ENCODE peak calls at places on chromosomes 4 and X, in eight cellular contexts. X is sigmoid colon, F is transverse colon, O is suprapubic skin, K is stomach, I is HepG2, V is HCT116, Z is SK-N-MC. N is an unnamed sample. For H3K9me3, the result is how much of the 10 kb centered on the place peaks cover.

GRCh38 chr4:177660223-177660622 is 218.0 kb upstream of the AGA start:
- DNase-seq in X (no peak), F (no peak), O (no peak), K (no peak), I (no peak), V (no peak), Z (peak), N (no peak)

GRCh38 chr4:46648088-46648744 is 258.3 kb upstream of the GABRA2 start:
- DNase-seq in X (no peak), F (peak), O (no peak), K (no peak), I (peak), V (no peak), Z (peak), N (peak)

GRCh38 chrX:84339507-84340364 is 151.7 kb upstream of the RPS6KA6 start:
- DNase-seq in X (no peak), F (no peak), O (no peak), K (no peak), I (peak), V (no peak), Z (peak), N (no peak)

GRCh38 chr4:89800527-89801103 is 36.3 kb downstream of the SNCA start:
- DNase-seq in X (no peak), F (no peak), O (no peak), K (no peak), I (no peak), V (no peak), Z (no peak), N (no peak)

GRCh38 chrX:83260288-83260687 is 247.8 kb upstream of the POU3F4 start:
- DNase-seq in X (no peak), F (no peak), O (no peak), K (no peak), I (no peak), V (no peak), Z (no peak), N (no peak)

GRCh38 chrX:9885150-9885549 is 82.0 kb upstream of the CLDN34 start:
- DNase-seq in X (no peak), F (peak), O (no peak), K (peak), I (peak), V (peak), Z (no peak), N (peak)

GRCh38 chr4:184292465-184292867 is 74.8 kb upstream of the ENPP6 start:
- DNase-seq in X (no peak), F (no peak), O (no peak), K (no peak), I (no peak), V (no peak), Z (no peak), N (no peak)

GRCh38 chrX:130124577-130124976 is 14.3 kb upstream of the ELF4 start:
- DNase-seq in X (no peak), F (no peak), O (no peak), K (no peak), I (no peak), V (no peak), Z (no peak), N (no peak)

GRCh38 chr4:87213425-87213824 is 7.0 kb downstream of the KLHL8 start:
- DNase-seq in X (no peak), F (no peak), O (no peak), K (no peak), I (no peak), V (no peak), Z (peak), N (no peak)

GRCh38 chr4:27027428-27027827 is 166.8 kb downstream of the STIM2 start:
- DNase-seq in X (no peak), F (no peak), O (no peak), K (no peak), I (no peak), V (no peak), Z (no peak), N (no peak)

GRCh38 chrX:109475174-109475891 is 6.6 kb downstream of the GUCY2F start:
- DNase-seq in X (no peak), F (no peak), O (no peak), K (peak), I (peak), V (peak), Z (no peak), N (peak)

GRCh38 chrX:46788902-46789301 is 30.0 kb upstream of the SLC9A7 start:
- DNase-seq in X (no peak), F (no peak), O (no peak), K (no peak), I (no peak), V (no peak), Z (no peak), N (no peak)

GRCh38 chr4:184895012-184895795 is 69.4 kb upstream of the ACSL1 start:
- DNase-seq in X (no peak), F (no peak), O (no peak), K (no peak), I (no peak), V (no peak), Z (no peak), N (no peak)

GRCh38 chr4:41026971-41027370 is 187.4 kb downstream of the APBB2 start:
- DNase-seq in X (no peak), F (no peak), O (no peak), K (no peak), I (no peak), V (no peak), Z (no peak), N (no peak)

GRCh38 chrX:45404206-45404605 is 203.5 kb upstream of the DIPK2B start:
- DNase-seq in X (no peak), F (no peak), O (no peak), K (no peak), I (no peak), V (no peak), Z (no peak), N (no peak)

GRCh38 chrX:45401923-45402322 is 201.2 kb upstream of the DIPK2B start:
- DNase-seq in X (no peak), F (no peak), O (no peak), K (no peak), I (no peak), V (no peak), Z (no peak), N (no peak)

GRCh38 chrX:45400380-45400779 is 199.7 kb upstream of the DIPK2B start:
- DNase-seq in X (no peak), F (no peak), O (no peak), K (no peak), I (no peak), V (no peak), Z (no peak), N (no peak)
- TF ChIP-seq POLR2AphosphoS5 in X (no peak), F (no peak), O (no peak), K (no peak), I (no peak), V (no peak), Z (no peak), N (no peak)

GRCh38 chr4:84501197-84501492 is 2.1 kb upstream of the NKX6-1 start:
- DNase-seq in X (no peak), F (no peak), O (no peak), K (no peak), I (no peak), V (no peak), Z (no peak), N (no peak)
- H3K9me3 ChIP-seq in X (under half), F (under half), O (under half), K (under half), I (under half), V (under half), Z (under half), N (under half)

GRCh38 chr4:113955948-113956347 is 23.5 kb downstream of the ARSJ start:
- DNase-seq in X (no peak), F (no peak), O (no peak), K (no peak), I (no peak), V (no peak), Z (no peak), N (no peak)
- TF ChIP-seq POLR2AphosphoS5 in X (no peak), F (no peak), O (no peak), K (no peak), I (no peak), V (no peak), Z (no peak), N (no peak)

GRCh38 chrX:67781132-67781531 is 237.3 kb downstream of the AR start:
- DNase-seq in X (no peak), F (no peak), O (no peak), K (no peak), I (no peak), V (no peak), Z (no peak), N (no peak)
- H3K9me3 ChIP-seq in X (under half), F (under half), O (under half), K (under half), I (under half), V (under half), Z (under half), N (under half)

GRCh38 chrX:151974336-151975227 is at the start of gene GABRE:
- DNase-seq in X (peak), F (peak), O (no peak), K (peak), I (no peak), V (no peak), Z (no peak), N (no peak)
- TF ChIP-seq POLR2AphosphoS5 in X (peak), F (peak), O (no peak), K (peak), I (peak), V (peak), Z (peak), N (no peak)

DNA sequence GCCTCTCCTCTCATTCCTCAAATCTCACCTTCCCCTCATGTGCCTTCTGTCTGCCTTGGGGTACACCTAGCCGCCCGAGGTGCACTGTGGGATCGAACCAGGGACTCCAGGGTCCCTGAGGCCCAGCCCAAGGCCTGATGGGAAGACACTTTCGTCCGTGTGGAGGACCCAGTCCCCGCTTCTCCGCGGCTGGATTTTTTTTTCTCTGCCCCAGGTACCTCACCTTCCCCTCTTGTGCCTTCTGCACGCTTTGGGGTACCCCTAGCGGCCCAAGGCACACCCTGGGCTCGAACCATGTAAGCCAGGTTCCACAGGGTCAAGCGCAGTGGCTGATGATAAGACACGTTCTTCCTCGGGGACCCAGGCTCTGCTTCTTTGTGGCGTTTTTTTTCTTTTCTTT is 530.7 kb downstream of the CWH43 start:
- DNase-seq in X (peak), F (no peak), O (no peak), K (no peak), I (no peak), V (no peak), Z (no peak), N (no peak)
- H3K9me3 ChIP-seq in X (under half), F (under half), O (under half), K (under half), I (under half), V (under half), Z (under half), N (under half)

GRCh38 chr4:54277691-54278090 is 48.6 kb downstream of the PDGFRA start:
- DNase-seq in X (no peak), F (no peak), O (no peak), K (no peak), I (no peak), V (no peak), Z (no peak), N (no peak)

GRCh38 chr4:54276633-54277426 is 47.7 kb downstream of the PDGFRA start:
- DNase-seq in X (no peak), F (no peak), O (no peak), K (no peak), I (no peak), V (no peak), Z (no peak), N (no peak)

GRCh38 chr4:54282837-54283236 is 53.7 kb downstream of the PDGFRA start:
- DNase-seq in X (no peak), F (no peak), O (no peak), K (no peak), I (no peak), V (no peak), Z (no peak), N (no peak)

GRCh38 chr4:54281060-54281781 is 52.1 kb downstream of the PDGFRA start:
- DNase-seq in X (peak), F (peak), O (peak), K (peak), I (no peak), V (no peak), Z (no peak), N (no peak)
- TF ChIP-seq POLR2AphosphoS5 in X (no peak), F (peak), O (no peak), K (peak), I (no peak), V (no peak), Z (no peak), N (no peak)